ENCODE peak calls at places on chromosomes 11 and 22, in seven cellular contexts. M, Q, L, S, Y, O and K are unnamed samples.

GRCh38 chr11:63165710-63166310 is 21.8 kb upstream of the SLC22A24 start:
- DNase-seq in M (no peak), Q (no peak), L (no peak), S (no peak), Y (no peak), O (no peak), K (no peak)

GRCh38 chr11:117915219-117915618 is 14.0 kb downstream of the TMPRSS13 start:
- DNase-seq in M (peak; percentile 36), Q (no peak), L (no peak), S (no peak), Y (no peak), O (no peak), K (no peak)

GRCh38 chr11:114438303-114438702 is 964 bp upstream of the REXO2 start:
- DNase-seq in M (peak; percentile 39), Q (peak; percentile 97), L (no peak), S (peak; percentile 4), Y (no peak), O (peak; percentile 15), K (peak; percentile 92)

GRCh38 chr11:102749101-102749725 is 24.5 kb upstream of the MMP8 start:
- DNase-seq in M (no peak), Q (no peak), L (no peak), S (no peak), Y (no peak), O (no peak), K (no peak)

GRCh38 chr11:133900176-133901105 is 55.1 kb upstream of the SPATA19 start:
- DNase-seq in M (no peak), Q (no peak), L (no peak), S (no peak), Y (no peak), O (no peak), K (no peak)

GRCh38 chr11:93340223-93340622 is 9.7 kb downstream of the DEUP1 start:
- DNase-seq in M (no peak), Q (no peak), L (no peak), S (no peak), Y (no peak), O (no peak), K (no peak)

GRCh38 chr11:96079691-96080090 is 155.8 kb upstream of the MTMR2 start:
- DNase-seq in M (no peak), Q (no peak), L (no peak), S (no peak), Y (no peak), O (no peak), K (no peak)

GRCh38 chr11:79081441-79082124 is 359.2 kb downstream of the TENM4 start:
- DNase-seq in M (no peak), Q (no peak), L (no peak), S (peak; percentile 76), Y (no peak), O (peak; percentile 34), K (no peak)

GRCh38 chr22:36452473-36453265 is 28.8 kb downstream of the TXN2 start:
- DNase-seq in M (no peak), Q (no peak), L (no peak), S (no peak), Y (no peak), O (no peak), K (no peak)

GRCh38 chr11:128512478-128513127 is 74.8 kb downstream of the ETS1 start:
- DNase-seq in M (no peak), Q (no peak), L (no peak), S (no peak), Y (no peak), O (no peak), K (no peak)

GRCh38 chr11:76577199-76577920 is 93.2 kb downstream of the LRRC32 start:
- DNase-seq in M (no peak), Q (peak; percentile 80), L (no peak), S (peak; percentile 77), Y (no peak), O (peak; percentile 90), K (peak; percentile 95)

GRCh38 chr11:60844870-60845221 is 2.9 kb downstream of the CCDC86 start:
- DNase-seq in M (no peak), Q (no peak), L (no peak), S (no peak), Y (no peak), O (no peak), K (no peak)

GRCh38 chr11:3205261-3206127 is 13.1 kb downstream of the MRGPRG start:
- DNase-seq in M (no peak), Q (no peak), L (no peak), S (no peak), Y (no peak), O (no peak), K (no peak)

GRCh38 chr11:13868710-13869403 is 93.7 kb upstream of the SPON1 start:
- DNase-seq in M (no peak), Q (peak; percentile 53), L (no peak), S (no peak), Y (no peak), O (no peak), K (peak; percentile 24)

GRCh38 chr22:23466351-23466750 is 113.7 kb downstream of the IGLL1 start:
- DNase-seq in M (no peak), Q (no peak), L (no peak), S (no peak), Y (no peak), O (no peak), K (no peak)

GRCh38 chr22:45120931-45121330 is 42.8 kb upstream of the NUP50 start:
- DNase-seq in M (no peak), Q (no peak), L (no peak), S (peak; percentile 54), Y (no peak), O (peak; percentile 44), K (no peak)

GRCh38 chr11:20429216-20429615 is 41.7 kb downstream of the PRMT3 start:
- DNase-seq in M (no peak), Q (no peak), L (no peak), S (no peak), Y (no peak), O (no peak), K (no peak)

GRCh38 chr11:19853016-19853415 is 140.4 kb downstream of the NAV2 start:
- DNase-seq in M (no peak), Q (no peak), L (no peak), S (peak; percentile 59), Y (no peak), O (no peak), K (no peak)

GRCh38 chr11:57240757-57241156 is 3.7 kb upstream of the APLNR start:
- DNase-seq in M (peak; percentile 53), Q (peak; percentile 98), L (no peak), S (no peak), Y (no peak), O (no peak), K (no peak)

GRCh38 chr11:113272281-113272680 is 42.1 kb upstream of the TTC12 start:
- DNase-seq in M (no peak), Q (no peak), L (no peak), S (no peak), Y (no peak), O (no peak), K (no peak)

GRCh38 chr11:45180158-45180887 is 33.9 kb downstream of the PRDM11 start:
- DNase-seq in M (peak; percentile 67), Q (peak; percentile 62), L (peak; percentile 49), S (no peak), Y (no peak), O (peak; percentile 21), K (peak; percentile 26)

GRCh38 chr11:134592391-134592990 is 180.4 kb upstream of the B3GAT1 start:
- DNase-seq in M (peak; percentile 78), Q (peak; percentile 72), L (peak; percentile 37), S (no peak), Y (peak; percentile 34), O (no peak), K (peak; percentile 19)

GRCh38 chr11:27266125-27266524 is 96.9 kb downstream of the CCDC34 start:
- DNase-seq in M (no peak), Q (no peak), L (no peak), S (no peak), Y (no peak), O (no peak), K (no peak)

GRCh38 chr11:61701298-61701993 is 21.3 kb downstream of the DAGLA start:
- DNase-seq in M (peak; percentile 85), Q (peak; percentile 82), L (no peak), S (peak; percentile 16), Y (no peak), O (peak; percentile 28), K (peak; percentile 18)

GRCh38 chr11:103842795-103843194 is 193.6 kb upstream of the DDI1 start:
- DNase-seq in M (no peak), Q (no peak), L (peak; percentile 9), S (peak; percentile 94), Y (no peak), O (peak; percentile 6), K (no peak)

DNA sequence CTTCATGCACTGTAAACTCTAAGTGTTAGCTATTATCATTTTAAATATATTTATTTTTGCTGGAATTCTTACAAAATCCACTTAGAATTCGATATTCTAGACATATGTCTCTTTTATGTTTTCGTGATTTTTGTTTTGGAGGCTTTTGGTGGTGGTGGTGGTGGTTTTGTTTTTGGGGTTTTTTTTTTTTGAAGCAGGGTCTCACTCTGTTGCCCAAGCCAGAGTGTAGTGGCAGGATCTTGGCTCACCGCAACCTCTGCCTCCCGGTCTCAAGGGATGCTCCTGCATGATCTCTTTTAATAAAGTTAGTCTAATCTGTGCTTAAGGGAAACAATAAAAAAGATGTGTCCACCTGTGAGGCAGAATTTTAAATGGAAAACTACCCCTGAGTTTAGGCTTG is 117.7 kb downstream of the MRTFA start:
- DNase-seq in M (no peak), Q (no peak), L (no peak), S (no peak), Y (no peak), O (no peak), K (no peak)
- H3K9ac ChIP-seq in M (no peak overlapping the region), Q (no peak overlapping the region), L (no peak overlapping the region), S (no peak overlapping the region), Y (no peak overlapping the region), O (no peak overlapping the region), K (no peak overlapping the region)

GRCh38 chr11:91173701-91174100 is 950.9 kb upstream of the CHORDC1 start:
- DNase-seq in M (no peak), Q (no peak), L (no peak), S (peak; percentile 28), Y (no peak), O (no peak), K (no peak)
- H2BK120ac ChIP-seq in M (no peak overlapping the region), Q (no peak overlapping the region), L (no peak overlapping the region), S (no peak overlapping the region), Y (no peak overlapping the region), O (no peak overlapping the region), K (no peak overlapping the region)

GRCh38 chr11:119989422-119989821 is 148.5 kb downstream of the TRIM29 start:
- DNase-seq in M (no peak), Q (no peak), L (no peak), S (no peak), Y (no peak), O (no peak), K (no peak)
- H2AK5ac ChIP-seq in M (no peak overlapping the region), Q (no peak overlapping the region), L (no peak overlapping the region), S (no peak overlapping the region), Y (no peak overlapping the region), O (no peak overlapping the region), K (no peak overlapping the region)

GRCh38 chr11:12388171-12388570 is 10.8 kb downstream of the PARVA start:
- DNase-seq in M (no peak), Q (no peak), L (no peak), S (no peak), Y (no peak), O (no peak), K (no peak)

GRCh38 chr11:12390687-12391110 is 13.3 kb downstream of the PARVA start:
- DNase-seq in M (no peak), Q (no peak), L (no peak), S (no peak), Y (no peak), O (no peak), K (no peak)

GRCh38 chr11:12388939-12389670 is 11.7 kb downstream of the PARVA start:
- DNase-seq in M (no peak), Q (no peak), L (no peak), S (no peak), Y (no peak), O (no peak), K (no peak)

GRCh38 chr11:12389676-12390075 is 12.3 kb downstream of the PARVA start:
- DNase-seq in M (no peak), Q (no peak), L (no peak), S (no peak), Y (no peak), O (no peak), K (peak; percentile 43)

GRCh38 chr11:12390258-12390657 is 12.9 kb downstream of the PARVA start:
- DNase-seq in M (no peak), Q (no peak), L (no peak), S (no peak), Y (no peak), O (no peak), K (no peak)
- H3K9ac ChIP-seq in M (no peak overlapping the region), Q (no peak overlapping the region), L (no peak overlapping the region), S (no peak overlapping the region), Y (no peak overlapping the region), O (peak overlapping the region; percentile 44), K (no peak overlapping the region)